ENCODE peak calls at places on chromosomes 7 and 10, in ten cellular contexts. W is neural progenitor cell; J is endothelial cell; A is RWPE1; M is stimulated activated naive CD8-positive, alpha-beta T cell treated with anti-CD3 and anti-CD28 coated beads, Interleukin-15, Interleukin-2, amounts not matched to agents 100 U/mL and 50 U/mL, for 24 hours; K is SHP77 treated with DMSO at 0.1 percent for 48 hours; D is effector memory CD8-positive, alpha-beta T cell; U is brain microvascular endothelial cell; O is NCI-H1092 treated with DMSO at 0.1 percent for 48 hours; Y is NCI-H1105. C is an unnamed sample.

GRCh38 chr10:28619465-28619864 is 57.9 kb upstream of the BAMBI start:
- DNase-seq in J (no peak), Y (no peak), U (no peak), O (no peak), K (no peak), A (no peak), W (no peak), D (no peak), M (no peak), C (no peak)

GRCh38 chr10:24465899-24466615 is 257.1 kb downstream of the KIAA1217 start:
- DNase-seq in A (peak; percentile 90), K (no peak), J (no peak), W (no peak), O (no peak), D (no peak), Y (no peak), M (peak; percentile 63), U (peak; percentile 93), C (peak; percentile 70)

GRCh38 chr7:116166167-116166566 is 44.2 kb upstream of the TES start:
- DNase-seq in J (no peak), K (no peak), U (no peak), D (no peak), A (no peak), Y (no peak), W (no peak), M (no peak), O (no peak), C (no peak)

GRCh38 chr7:116315293-116315692 is 105.0 kb downstream of the TES start:
- DNase-seq in A (peak; percentile 93), D (no peak), W (peak; percentile 4), U (peak; percentile 82), Y (no peak), K (no peak), J (no peak), M (no peak), O (no peak), C (no peak)

GRCh38 chr7:96973986-96974385 is 31.4 kb upstream of the DLX6 start:
- DNase-seq in O (no peak), A (no peak), K (no peak), W (no peak), M (no peak), D (no peak), Y (no peak), J (no peak), U (peak; percentile 38), C (no peak)

GRCh38 chr7:37504791-37505190 is 56.1 kb upstream of the ELMO1 start:
- DNase-seq in W (no peak), M (no peak), U (no peak), J (no peak), O (no peak), A (no peak), K (no peak), D (no peak), Y (no peak), C (no peak)

GRCh38 chr10:90398551-90398950 is 459.3 kb downstream of the HTR7 start:
- DNase-seq in Y (no peak), W (no peak), U (no peak), O (no peak), D (no peak), K (no peak), M (no peak), A (no peak), J (no peak), C (no peak)

GRCh38 chr7:116859323-116859722 is 3.1 kb upstream of the CAPZA2 start:
- DNase-seq in Y (no peak), M (no peak), J (no peak), A (peak; percentile 58), O (no peak), U (no peak), W (no peak), D (no peak), K (no peak), C (peak; percentile 55)

GRCh38 chr7:30817060-30817770 is 46.0 kb downstream of the MINDY4 start:
- DNase-seq in K (no peak), A (peak; percentile 29), D (no peak), O (no peak), J (no peak), W (no peak), Y (no peak), U (no peak), M (no peak), C (no peak)

GRCh38 chr7:23393636-23394035 is 76.7 kb downstream of the IGF2BP3 start:
- DNase-seq in K (no peak), W (no peak), Y (no peak), M (no peak), D (no peak), J (no peak), U (no peak), A (no peak), O (no peak), C (no peak)

GRCh38 chr10:84478155-84478554 is 149.8 kb downstream of the CCSER2 start:
- DNase-seq in O (no peak), A (no peak), K (no peak), W (no peak), J (no peak), Y (no peak), D (no peak), U (no peak), M (no peak), C (no peak)

GRCh38 chr10:74072503-74072902 is 74.6 kb downstream of the VCL start:
- DNase-seq in O (no peak), D (no peak), K (no peak), A (no peak), U (peak; percentile 46), Y (no peak), J (no peak), W (no peak), M (no peak), C (no peak)

GRCh38 chr7:29386196-29386765 is 177.4 kb upstream of the PRR15 start:
- DNase-seq in K (peak; percentile 16), W (no peak), M (no peak), O (peak; percentile 69), U (no peak), J (no peak), Y (no peak), A (no peak), D (no peak), C (no peak)

GRCh38 chr7:18499407-18500197 is 4.1 kb downstream of the HDAC9 start:
- DNase-seq in W (no peak), K (peak; percentile 54), D (no peak), O (peak; percentile 54), A (no peak), J (no peak), U (no peak), Y (no peak), M (no peak), C (no peak)

GRCh38 chr10:112601214-112602090 is 154.4 kb downstream of the VTI1A start:
- DNase-seq in O (no peak), M (no peak), K (no peak), J (no peak), U (no peak), A (no peak), W (no peak), Y (no peak), D (no peak), C (no peak)

GRCh38 chr7:134995239-134996096 is 9.2 kb downstream of the AGBL3 start:
- DNase-seq in U (no peak), K (no peak), A (no peak), D (no peak), J (no peak), Y (no peak), M (peak; percentile 14), W (no peak), O (no peak), C (no peak)

GRCh38 chr7:95601324-95601723 is 5.0 kb upstream of the PDK4 start:
- DNase-seq in O (no peak), A (no peak), Y (no peak), J (no peak), M (no peak), W (no peak), K (no peak), U (no peak), D (no peak), C (no peak)